ENCODE peak calls at places on chromosomes 16 and 17, in nine cellular contexts. T, K, W, L, M, D, B, S and E are unnamed samples.

GRCh38 chr17:63985387-63986140 is 12.6 kb upstream of the PRR29 start:
- DNase-seq in T (no peak), K (no peak), W (no peak), L (no peak), M (no peak), D (no peak), B (no peak), S (no peak), E (no peak)

GRCh38 chr17:47781397-47781796 is 40.2 kb downstream of the OSBPL7 start:
- DNase-seq in T (no peak), K (no peak), W (no peak), L (no peak), M (no peak), D (no peak), B (no peak), S (no peak), E (no peak)

GRCh38 chr16:78310990-78311561 is 211.6 kb downstream of the WWOX start:
- DNase-seq in T (no peak), K (no peak), W (no peak), L (no peak), M (peak), D (no peak), B (peak), S (no peak), E (no peak)

GRCh38 chr16:6969594-6969993 is 363.1 kb upstream of the RBFOX1 start:
- DNase-seq in T (no peak), K (no peak), W (no peak), L (no peak), M (no peak), D (no peak), B (no peak), S (no peak), E (no peak)

GRCh38 chr17:34850023-34850422 is 111.2 kb downstream of the CCT6B start:
- DNase-seq in T (no peak), K (no peak), W (no peak), L (no peak), M (no peak), D (no peak), B (no peak), S (no peak), E (no peak)

GRCh38 chr17:65533056-65533745 is 28.2 kb downstream of the AXIN2 start:
- DNase-seq in T (no peak), K (no peak), W (no peak), L (no peak), M (no peak), D (no peak), B (no peak), S (no peak), E (no peak)

GRCh38 chr16:89727406-89728120 is 6.2 kb downstream of the ZNF276 start:
- DNase-seq in T (no peak), K (no peak), W (no peak), L (no peak), M (no peak), D (no peak), B (no peak), S (no peak), E (no peak)

GRCh38 chr17:81019563-81020442 is 15.1 kb upstream of the BAIAP2 start:
- DNase-seq in T (no peak), K (no peak), W (no peak), L (no peak), M (no peak), D (no peak), B (no peak), S (no peak), E (no peak)

GRCh38 chr17:64777413-64778101 is 115.5 kb upstream of the SMURF2 start:
- DNase-seq in T (no peak), K (no peak), W (peak), L (no peak), M (no peak), D (no peak), B (no peak), S (no peak), E (no peak)

GRCh38 chr16:11497329-11497805 is 89.4 kb downstream of the LITAF start:
- DNase-seq in T (no peak), K (peak), W (peak), L (no peak), M (no peak), D (peak), B (peak), S (no peak), E (peak)

GRCh38 chr17:16353702-16354174 is 469 bp upstream of the CENPV start:
- DNase-seq in T (no peak), K (no peak), W (no peak), L (no peak), M (no peak), D (no peak), B (no peak), S (no peak), E (no peak)

GRCh38 chr17:35313875-35314409 is 59.5 kb downstream of the SLFN11 start:
- DNase-seq in T (peak), K (peak), W (no peak), L (no peak), M (no peak), D (no peak), B (no peak), S (peak), E (no peak)

GRCh38 chr16:9114112-9114511 is 22.7 kb downstream of the HAPSTR1 start:
- DNase-seq in T (no peak), K (no peak), W (no peak), L (no peak), M (no peak), D (no peak), B (no peak), S (no peak), E (no peak)

GRCh38 chr17:38676706-38677504 is 2.1 kb upstream of the EPOP start:
- DNase-seq in T (peak), K (peak), W (peak), L (no peak), M (peak), D (peak), B (peak), S (peak), E (peak)

GRCh38 chr16:54933281-54934150 is 2.9 kb downstream of the IRX5 start:
- DNase-seq in T (no peak), K (no peak), W (no peak), L (no peak), M (peak), D (no peak), B (no peak), S (no peak), E (no peak)

GRCh38 chr16:31149894-31150890 is at the start of gene PRSS36:
- DNase-seq in T (no peak), K (no peak), W (no peak), L (no peak), M (no peak), D (no peak), B (no peak), S (no peak), E (no peak)

GRCh38 chr16:21159281-21159951 is 942 bp downstream of the LDAF1 start:
- DNase-seq in T (peak), K (peak), W (peak), L (no peak), M (peak), D (no peak), B (peak), S (no peak), E (peak)

GRCh38 chr17:82615084-82616020 is 32.9 kb downstream of the WDR45B start:
- DNase-seq in T (no peak), K (no peak), W (no peak), L (no peak), M (no peak), D (no peak), B (no peak), S (no peak), E (no peak)

GRCh38 chr17:12959441-12959840 is 58.4 kb downstream of the ELAC2 start:
- DNase-seq in T (no peak), K (no peak), W (no peak), L (peak), M (no peak), D (no peak), B (peak), S (no peak), E (no peak)

GRCh38 chr16:2708955-2709587 is 11.0 kb downstream of the PRSS27 start:
- DNase-seq in T (no peak), K (no peak), W (no peak), L (no peak), M (no peak), D (no peak), B (no peak), S (no peak), E (no peak)

GRCh38 chr17:71085238-71086033 is 916.1 kb downstream of the KCNJ2 start:
- DNase-seq in T (no peak), K (no peak), W (no peak), L (no peak), M (peak), D (peak), B (no peak), S (no peak), E (no peak)

GRCh38 chr17:10744509-10745000 is 14.7 kb upstream of the TMEM220 start:
- DNase-seq in T (no peak), K (no peak), W (no peak), L (no peak), M (no peak), D (no peak), B (no peak), S (no peak), E (no peak)

GRCh38 chr17:2406903-2407790 is 6.3 kb upstream of the MNT start:
- DNase-seq in T (no peak), K (peak), W (no peak), L (no peak), M (no peak), D (no peak), B (peak), S (no peak), E (peak)

GRCh38 chr17:31476525-31477416 is 85.3 kb downstream of the RAB11FIP4 start:
- DNase-seq in T (no peak), K (no peak), W (no peak), L (no peak), M (no peak), D (no peak), B (no peak), S (no peak), E (no peak)

GRCh38 chr17:64732336-64733006 is 70.4 kb upstream of the SMURF2 start:
- DNase-seq in T (no peak), K (no peak), W (peak), L (no peak), M (no peak), D (no peak), B (peak), S (no peak), E (no peak)

GRCh38 chr16:49282690-49283375 is 1.2 kb upstream of the CBLN1 start:
- DNase-seq in T (no peak), K (no peak), W (peak), L (no peak), M (no peak), D (peak), B (no peak), S (no peak), E (no peak)

GRCh38 chr16:252366-253337 is 18.0 kb downstream of the FAM234A start:
- DNase-seq in T (peak), K (no peak), W (no peak), L (no peak), M (no peak), D (no peak), B (peak), S (peak), E (peak)

GRCh38 chr16:23835390-23836077 is at the start of gene PRKCB:
- DNase-seq in T (peak), K (peak), W (peak), L (no peak), M (peak), D (no peak), B (peak), S (peak), E (peak)

GRCh38 chr17:50686494-50687199 is 21.1 kb downstream of the ANKRD40 start:
- DNase-seq in T (no peak), K (peak), W (no peak), L (no peak), M (no peak), D (no peak), B (peak), S (no peak), E (peak)